ENCODE peak calls at places on chromosomes 6 and 20, in ten cellular contexts. One of them, this sample, is unnamed.

GRCh38 chr6:33583591-33584155 is 3.6 kb upstream of the BAK1 start:
- DNase-seq in ascending aorta: no peak
- DNase-seq in tibial artery: no peak
- DNase-seq in brain microvascular endothelial cell: no peak
- DNase-seq in psoas muscle: no peak
- DNase-seq in foreskin fibroblast: peak
- DNase-seq in colonic mucosa: no peak
- DNase-seq in choroid plexus epithelial cell: peak
- DNase-seq in fibroblast of lung: no peak
- DNase-seq in AG10803: no peak
- DNase-seq in this sample: no peak

GRCh38 chr6:6851059-6851658 is 256.6 kb upstream of the RREB1 start:
- DNase-seq in ascending aorta: no peak
- DNase-seq in tibial artery: no peak
- DNase-seq in brain microvascular endothelial cell: peak
- DNase-seq in psoas muscle: peak
- DNase-seq in foreskin fibroblast: peak
- DNase-seq in colonic mucosa: peak
- DNase-seq in choroid plexus epithelial cell: peak
- DNase-seq in fibroblast of lung: peak
- DNase-seq in AG10803: peak
- DNase-seq in this sample: peak

GRCh38 chr6:116511424-116512131 is at the start of gene CALHM5:
- DNase-seq in ascending aorta: no peak
- DNase-seq in tibial artery: peak
- DNase-seq in brain microvascular endothelial cell: peak
- DNase-seq in psoas muscle: peak
- DNase-seq in foreskin fibroblast: peak
- DNase-seq in colonic mucosa: peak
- DNase-seq in choroid plexus epithelial cell: peak
- DNase-seq in fibroblast of lung: peak
- DNase-seq in AG10803: peak
- DNase-seq in this sample: peak

GRCh38 chr6:81761197-81761596 is 8.7 kb upstream of the TENT5A start:
- DNase-seq in ascending aorta: no peak
- DNase-seq in tibial artery: no peak
- DNase-seq in brain microvascular endothelial cell: no peak
- DNase-seq in psoas muscle: no peak
- DNase-seq in foreskin fibroblast: peak
- DNase-seq in colonic mucosa: no peak
- DNase-seq in choroid plexus epithelial cell: peak
- DNase-seq in fibroblast of lung: peak
- DNase-seq in AG10803: no peak
- DNase-seq in this sample: no peak

GRCh38 chr6:10451828-10452509 is 37.1 kb upstream of the TFAP2A start:
- DNase-seq in ascending aorta: no peak
- DNase-seq in tibial artery: no peak
- DNase-seq in brain microvascular endothelial cell: peak
- DNase-seq in psoas muscle: no peak
- DNase-seq in foreskin fibroblast: peak
- DNase-seq in colonic mucosa: no peak
- DNase-seq in choroid plexus epithelial cell: peak
- DNase-seq in fibroblast of lung: peak
- DNase-seq in AG10803: peak
- DNase-seq in this sample: peak

GRCh38 chr20:37615507-37616425 is 78.1 kb upstream of the CTNNBL1 start:
- DNase-seq in ascending aorta: no peak
- DNase-seq in tibial artery: no peak
- DNase-seq in brain microvascular endothelial cell: no peak
- DNase-seq in psoas muscle: no peak
- DNase-seq in foreskin fibroblast: peak
- DNase-seq in colonic mucosa: no peak
- DNase-seq in choroid plexus epithelial cell: peak
- DNase-seq in fibroblast of lung: peak
- DNase-seq in AG10803: peak
- DNase-seq in this sample: peak

GRCh38 chr6:44151348-44152108 is 7.1 kb upstream of the CAPN11 start:
- DNase-seq in ascending aorta: no peak
- DNase-seq in tibial artery: peak
- DNase-seq in brain microvascular endothelial cell: peak
- DNase-seq in psoas muscle: peak
- DNase-seq in foreskin fibroblast: peak
- DNase-seq in colonic mucosa: peak
- DNase-seq in choroid plexus epithelial cell: peak
- DNase-seq in fibroblast of lung: peak
- DNase-seq in AG10803: peak
- DNase-seq in this sample: peak

GRCh38 chr6:42745083-42745637 is 743 bp downstream of the TBCC start:
- DNase-seq in ascending aorta: no peak
- DNase-seq in tibial artery: peak
- DNase-seq in brain microvascular endothelial cell: no peak
- DNase-seq in psoas muscle: peak
- DNase-seq in foreskin fibroblast: peak
- DNase-seq in colonic mucosa: peak
- DNase-seq in choroid plexus epithelial cell: peak
- DNase-seq in fibroblast of lung: peak
- DNase-seq in AG10803: peak
- DNase-seq in this sample: peak

GRCh38 chr20:20956586-20956985 is 149.6 kb downstream of the LINC00237 start:
- DNase-seq in ascending aorta: no peak
- DNase-seq in tibial artery: no peak
- DNase-seq in brain microvascular endothelial cell: no peak
- DNase-seq in psoas muscle: no peak
- DNase-seq in foreskin fibroblast: no peak
- DNase-seq in colonic mucosa: no peak
- DNase-seq in choroid plexus epithelial cell: no peak
- DNase-seq in fibroblast of lung: no peak
- DNase-seq in AG10803: no peak
- DNase-seq in this sample: no peak

GRCh38 chr6:131652472-131652871 is 15.4 kb downstream of the ENPP3 start:
- DNase-seq in ascending aorta: no peak
- DNase-seq in tibial artery: no peak
- DNase-seq in brain microvascular endothelial cell: no peak
- DNase-seq in psoas muscle: no peak
- DNase-seq in foreskin fibroblast: peak
- DNase-seq in colonic mucosa: peak
- DNase-seq in choroid plexus epithelial cell: peak
- DNase-seq in fibroblast of lung: no peak
- DNase-seq in AG10803: no peak
- DNase-seq in this sample: peak

GRCh38 chr6:154805288-154805911 is 72.2 kb downstream of the SCAF8 start:
- DNase-seq in ascending aorta: no peak
- DNase-seq in tibial artery: no peak
- DNase-seq in brain microvascular endothelial cell: peak
- DNase-seq in psoas muscle: no peak
- DNase-seq in foreskin fibroblast: peak
- DNase-seq in colonic mucosa: no peak
- DNase-seq in choroid plexus epithelial cell: peak
- DNase-seq in fibroblast of lung: peak
- DNase-seq in AG10803: peak
- DNase-seq in this sample: peak

GRCh38 chr20:20457392-20458126 is 89.7 kb downstream of the INSM1 start:
- DNase-seq in ascending aorta: no peak
- DNase-seq in tibial artery: no peak
- DNase-seq in brain microvascular endothelial cell: peak
- DNase-seq in psoas muscle: no peak
- DNase-seq in foreskin fibroblast: peak
- DNase-seq in colonic mucosa: no peak
- DNase-seq in choroid plexus epithelial cell: peak
- DNase-seq in fibroblast of lung: peak
- DNase-seq in AG10803: no peak
- DNase-seq in this sample: peak

GRCh38 chr6:158042245-158042798 is 60.7 kb downstream of the SYNJ2 start:
- DNase-seq in ascending aorta: peak
- DNase-seq in tibial artery: peak
- DNase-seq in brain microvascular endothelial cell: peak
- DNase-seq in psoas muscle: peak
- DNase-seq in foreskin fibroblast: peak
- DNase-seq in colonic mucosa: no peak
- DNase-seq in choroid plexus epithelial cell: peak
- DNase-seq in fibroblast of lung: peak
- DNase-seq in AG10803: peak
- DNase-seq in this sample: peak

DNA sequence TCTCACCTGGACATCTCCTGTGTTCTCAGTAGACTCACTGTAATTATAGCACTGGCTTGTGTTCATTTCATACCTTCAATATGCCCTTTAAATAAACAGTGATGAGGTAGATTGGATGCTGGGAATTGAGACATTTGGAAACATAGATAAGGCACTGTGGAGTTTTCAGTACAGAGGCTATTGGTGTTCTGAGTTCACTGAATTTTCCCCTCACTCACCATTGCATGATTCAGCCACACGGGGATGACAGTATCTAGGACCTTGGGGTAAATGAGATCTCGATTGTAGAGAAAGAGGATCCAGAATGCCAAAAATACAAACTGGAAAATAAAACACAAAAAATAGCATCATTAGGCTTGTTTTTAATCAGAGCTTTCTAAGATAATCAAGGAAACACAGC is 12.5 kb downstream of the ADTRP start:
- DNase-seq in ascending aorta: no peak
- DNase-seq in tibial artery: no peak
- DNase-seq in brain microvascular endothelial cell: peak
- DNase-seq in psoas muscle: no peak
- DNase-seq in foreskin fibroblast: no peak
- DNase-seq in colonic mucosa: no peak
- DNase-seq in choroid plexus epithelial cell: peak
- DNase-seq in fibroblast of lung: no peak
- DNase-seq in AG10803: no peak
- DNase-seq in this sample: peak
- TF ChIP-seq CTCF in ascending aorta: no peak
- TF ChIP-seq CTCF in tibial artery: no peak
- TF ChIP-seq CTCF in brain microvascular endothelial cell: peak
- TF ChIP-seq CTCF in psoas muscle: no peak
- TF ChIP-seq CTCF in foreskin fibroblast: no peak
- TF ChIP-seq CTCF in colonic mucosa: no peak
- TF ChIP-seq CTCF in choroid plexus epithelial cell: peak
- TF ChIP-seq CTCF in fibroblast of lung: peak
- TF ChIP-seq CTCF in AG10803: peak
- TF ChIP-seq CTCF in this sample: no peak

GRCh38 chr20:50719328-50719727 is 12.1 kb upstream of the PARD6B start:
- DNase-seq in ascending aorta: no peak
- DNase-seq in tibial artery: no peak
- DNase-seq in brain microvascular endothelial cell: no peak
- DNase-seq in psoas muscle: no peak
- DNase-seq in foreskin fibroblast: no peak
- DNase-seq in colonic mucosa: no peak
- DNase-seq in choroid plexus epithelial cell: no peak
- DNase-seq in fibroblast of lung: no peak
- DNase-seq in AG10803: no peak
- DNase-seq in this sample: no peak
- H3K4me3 ChIP-seq in ascending aorta: no peak
- H3K4me3 ChIP-seq in tibial artery: no peak
- H3K4me3 ChIP-seq in brain microvascular endothelial cell: no peak
- H3K4me3 ChIP-seq in psoas muscle: no peak
- H3K4me3 ChIP-seq in foreskin fibroblast: no peak
- H3K4me3 ChIP-seq in colonic mucosa: no peak
- H3K4me3 ChIP-seq in choroid plexus epithelial cell: no peak
- H3K4me3 ChIP-seq in fibroblast of lung: no peak
- H3K4me3 ChIP-seq in AG10803: no peak
- H3K4me3 ChIP-seq in this sample: no peak

DNA sequence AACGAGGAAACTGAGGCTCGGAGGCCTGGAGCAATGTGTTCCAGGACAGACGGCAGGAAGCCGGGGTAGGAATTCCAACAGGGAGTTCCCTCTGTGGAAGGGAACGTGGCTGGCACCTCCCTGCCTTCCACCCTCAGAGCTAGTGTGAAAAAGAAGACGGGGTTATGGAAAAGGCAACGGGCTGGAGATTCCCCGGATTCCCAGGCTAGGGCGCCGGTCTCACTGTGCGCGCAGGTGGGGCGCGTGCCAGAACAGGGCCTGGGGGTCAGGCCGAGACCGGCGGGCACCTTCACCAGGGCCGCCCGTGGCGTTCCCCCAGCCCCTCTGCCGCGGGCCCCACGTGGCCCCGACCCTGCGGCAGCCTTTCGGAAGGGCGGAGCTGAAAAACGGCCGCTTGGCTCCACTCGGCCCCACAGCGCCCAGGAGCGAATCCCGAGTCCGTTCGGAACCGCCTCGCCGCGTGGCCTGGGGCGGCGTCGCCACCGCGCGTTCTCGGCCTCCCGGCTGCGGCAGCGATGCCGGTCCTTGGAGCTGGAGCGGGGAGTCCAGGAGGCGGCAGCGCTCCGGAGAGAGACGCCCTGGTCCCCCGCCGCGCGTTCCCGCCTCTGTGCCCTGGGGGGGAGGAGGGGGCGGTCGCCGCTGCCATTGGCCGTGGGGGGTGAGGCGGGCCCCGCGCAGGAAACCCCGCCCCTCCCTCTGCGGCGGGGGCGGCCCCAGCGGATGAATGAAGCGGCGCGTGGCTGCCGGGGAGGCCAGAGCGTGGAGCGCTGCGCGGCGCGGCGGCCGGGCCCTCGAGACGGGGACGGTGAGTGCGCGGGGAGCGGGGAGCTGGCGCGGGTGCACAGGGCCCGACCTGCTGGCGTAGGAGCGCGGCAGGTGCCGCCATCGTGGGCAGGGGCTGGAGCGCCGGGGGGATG is at the start of gene SLCO4A1:
- DNase-seq in ascending aorta: no peak
- DNase-seq in tibial artery: peak
- DNase-seq in brain microvascular endothelial cell: no peak
- DNase-seq in psoas muscle: peak
- DNase-seq in foreskin fibroblast: peak
- DNase-seq in colonic mucosa: peak
- DNase-seq in choroid plexus epithelial cell: peak
- DNase-seq in fibroblast of lung: peak
- DNase-seq in AG10803: no peak
- DNase-seq in this sample: peak
- TF ChIP-seq CTCF in ascending aorta: no peak
- TF ChIP-seq CTCF in tibial artery: no peak
- TF ChIP-seq CTCF in brain microvascular endothelial cell: no peak
- TF ChIP-seq CTCF in psoas muscle: peak
- TF ChIP-seq CTCF in foreskin fibroblast: no peak
- TF ChIP-seq CTCF in colonic mucosa: no peak
- TF ChIP-seq CTCF in choroid plexus epithelial cell: no peak
- TF ChIP-seq CTCF in fibroblast of lung: no peak
- TF ChIP-seq CTCF in AG10803: no peak
- TF ChIP-seq CTCF in this sample: no peak

DNA sequence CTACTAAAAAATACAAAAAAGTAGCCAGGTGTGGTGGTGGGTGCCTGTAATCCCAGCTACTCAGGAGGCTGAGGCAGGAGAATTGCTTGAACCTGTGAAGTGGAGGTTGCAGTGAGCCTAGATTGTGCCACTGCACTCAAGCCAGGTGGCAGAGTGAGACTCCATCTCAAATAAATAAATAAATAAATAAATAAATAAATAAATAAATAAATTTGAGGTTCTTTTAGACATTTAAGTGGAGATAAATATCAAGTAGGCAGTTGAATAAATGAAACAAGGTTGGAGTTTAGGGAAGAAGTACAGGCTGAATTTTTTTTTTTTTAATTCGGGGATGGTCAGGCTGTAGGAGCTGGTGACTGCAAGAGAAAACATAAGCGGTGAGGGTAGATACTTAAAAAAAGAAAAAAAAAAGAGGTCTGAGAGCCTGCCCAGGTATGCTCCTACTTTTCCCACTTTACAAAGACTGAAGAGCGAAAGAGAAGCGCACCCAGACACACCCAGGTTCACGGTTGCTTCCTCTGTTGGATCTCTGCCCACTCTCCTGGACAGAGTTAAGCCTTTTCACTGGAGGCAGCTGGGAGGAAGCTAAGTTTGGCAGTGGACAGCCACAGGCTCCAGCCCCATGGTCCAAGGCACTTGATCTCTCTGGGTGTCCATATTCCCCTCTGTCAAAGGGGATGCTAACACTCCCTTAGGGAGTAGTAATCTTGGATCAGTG is 100.9 kb upstream of the PRDM1 start:
- DNase-seq in ascending aorta: no peak
- DNase-seq in tibial artery: no peak
- DNase-seq in brain microvascular endothelial cell: no peak
- DNase-seq in psoas muscle: no peak
- DNase-seq in foreskin fibroblast: no peak
- DNase-seq in colonic mucosa: peak
- DNase-seq in choroid plexus epithelial cell: peak
- DNase-seq in fibroblast of lung: no peak
- DNase-seq in AG10803: no peak
- DNase-seq in this sample: no peak
- H3K4me3 ChIP-seq in ascending aorta: no peak
- H3K4me3 ChIP-seq in tibial artery: no peak
- H3K4me3 ChIP-seq in brain microvascular endothelial cell: no peak
- H3K4me3 ChIP-seq in psoas muscle: peak
- H3K4me3 ChIP-seq in foreskin fibroblast: no peak
- H3K4me3 ChIP-seq in colonic mucosa: no peak
- H3K4me3 ChIP-seq in choroid plexus epithelial cell: no peak
- H3K4me3 ChIP-seq in fibroblast of lung: no peak
- H3K4me3 ChIP-seq in AG10803: no peak
- H3K4me3 ChIP-seq in this sample: no peak